ENCODE peak calls at places on chromosomes 12 and 14, in five cellular contexts. B is fibroblast of lung, G is omental fat pad, Y is neural crest cell, J is endodermal cell. V is an unnamed sample.

GRCh38 chr14:61950340-61950739 is 188.1 kb downstream of the SNAPC1 start:
- DNase-seq in G (no peak), B (no peak), Y (no peak), J (no peak), V (no peak)

GRCh38 chr12:72273499-72273837 is 1.3 kb downstream of the TRHDE start:
- DNase-seq in B (no peak), Y (no peak), J (peak; percentile 76), G (no peak), V (no peak)

GRCh38 chr12:131129839-131130238 is 176.1 kb downstream of the ADGRD1 start:
- DNase-seq in G (peak; percentile 14), J (no peak), Y (no peak), B (no peak), V (no peak)

GRCh38 chr12:108341356-108341755 is 2.2 kb upstream of the CMKLR1 start:
- DNase-seq in G (no peak), Y (no peak), J (no peak), B (no peak), V (no peak)

GRCh38 chr12:52573743-52574142 is at the start of gene KRT74:
- DNase-seq in Y (no peak), J (no peak), B (no peak), G (no peak), V (no peak)

GRCh38 chr14:69226736-69227135 is 33.2 kb upstream of the GALNT16 start:
- DNase-seq in J (no peak), G (no peak), Y (no peak), B (no peak), V (no peak)

GRCh38 chr14:32230695-32231280 is 27.7 kb upstream of the RNU6-8 start:
- DNase-seq in J (peak; percentile 47), B (peak; percentile 37), Y (no peak), G (no peak), V (no peak)

GRCh38 chr14:105180598-105181528 is at the start of gene NUDT14:
- DNase-seq in Y (peak; percentile 45), J (peak; percentile 94), B (peak; percentile 34), G (no peak), V (peak; percentile 34)

GRCh38 chr14:49977126-49977841 is 84.4 kb downstream of the ARF6 start:
- DNase-seq in B (no peak), G (no peak), J (no peak), Y (no peak), V (no peak)

GRCh38 chr12:76848132-76848531 is 30.7 kb downstream of the CSRP2 start:
- DNase-seq in B (no peak), G (no peak), Y (no peak), J (no peak), V (no peak)

GRCh38 chr14:69617796-69618195 is 6.4 kb downstream of the SUSD6 start:
- DNase-seq in G (no peak), B (no peak), J (no peak), Y (no peak), V (no peak)

GRCh38 chr14:59249029-59249428 is 60.6 kb downstream of the DAAM1 start:
- DNase-seq in Y (no peak), J (no peak), B (no peak), G (no peak), V (no peak)

GRCh38 chr14:54652188-54652889 is 85.4 kb downstream of the SAMD4A start:
- DNase-seq in J (peak; percentile 90), G (peak; percentile 73), B (peak; percentile 99), Y (no peak), V (peak; percentile 99)

GRCh38 chr12:64907097-64907496 is 82.7 kb downstream of the TBC1D30 start:
- DNase-seq in Y (no peak), G (no peak), B (no peak), J (no peak), V (no peak)

V was measured in H4.